ENCODE peak calls at places on chromosome 2, in four cellular contexts. X is anterior cingulate cortex, R is kidney tubule cell, B is iPS-NIHi11. U is an unnamed sample.

GRCh38 chr2:588041-588645 is 89.1 kb downstream of the TMEM18 start:
- DNase-seq in X (no peak), R (no peak), B (no peak), U (no peak)

GRCh38 chr2:148989882-148990493 is 48.5 kb upstream of the LYPD6B start:
- DNase-seq in X (peak; percentile 52), R (peak; percentile 79), B (peak; percentile 74), U (no peak)

GRCh38 chr2:41722668-41723369 is 325.0 kb upstream of the PKDCC start:
- DNase-seq in X (no peak), B (no peak), R (peak; percentile 74), U (no peak)

GRCh38 chr2:119222213-119222612 is 1.4 kb upstream of the STEAP3 start:
- DNase-seq in R (no peak), X (no peak), B (no peak), U (no peak)

GRCh38 chr2:105403785-105404698 is 5.2 kb upstream of the FHL2 start:
- DNase-seq in B (peak; percentile 64), X (no peak), R (peak; percentile 100), U (no peak)

GRCh38 chr2:67340118-67341011 is 56.8 kb upstream of the ETAA1 start:
- DNase-seq in R (no peak), X (no peak), B (no peak), U (no peak)

GRCh38 chr2:200042102-200042735 is 86.8 kb downstream of the MAIP1 start:
- DNase-seq in R (peak; percentile 55), B (no peak), X (no peak), U (no peak)

GRCh38 chr2:168160897-168161296 is 86.5 kb downstream of the STK39 start:
- DNase-seq in R (no peak), B (peak; percentile 49), X (no peak), U (no peak)

GRCh38 chr2:2672249-2672648 is 341.2 kb upstream of the MYT1L start:
- DNase-seq in X (no peak), R (no peak), B (no peak), U (no peak)

GRCh38 chr2:46340740-46341420 is 43.7 kb downstream of the EPAS1 start:
- DNase-seq in B (no peak), R (no peak), X (no peak), U (no peak)

GRCh38 chr2:219551863-219552381 is 8.1 kb downstream of the TMEM198 start:
- DNase-seq in X (no peak), R (peak; percentile 28), B (peak; percentile 52), U (no peak)

GRCh38 chr2:225100856-225101294 is 58.6 kb upstream of the DOCK10 start:
- DNase-seq in R (peak; percentile 94), B (no peak), X (no peak), U (no peak)

U was measured in nucleus accumbens.